ENCODE peak calls at places on chromosomes 6 and 20, in ten cellular contexts. K is cardiac muscle cell, H is neural progenitor cell, E is HCT116, R is SK-N-SH, S is keratinocyte, I is heart right ventricle, F is H9, N is astrocyte, B is sigmoid colon. C is an unnamed sample. For H3K9me3 and H3K4me1, the result is how much of the 10 kb centered on the place peaks cover.

GRCh38 chr6:108948252-108948651 is 100.0 kb downstream of the ARMC2 start:
- DNase-seq in K (no peak), H (no peak), E (no peak), R (peak), S (no peak), I (no peak), F (no peak), N (no peak), B (no peak), C (no peak)

GRCh38 chr6:32079566-32080290 is 29.4 kb downstream of the TNXB start:
- DNase-seq in K (no peak), H (no peak), E (no peak), R (no peak), S (no peak), I (no peak), F (no peak), N (no peak), B (no peak), C (no peak)

GRCh38 chr6:128731249-128732165 is 151.4 kb upstream of the LAMA2 start:
- DNase-seq in K (peak), H (peak), E (peak), R (peak), S (no peak), I (no peak), F (peak), N (peak), B (no peak), C (peak)

GRCh38 chr6:72616406-72617015 is 5.4 kb upstream of the KCNQ5 start:
- DNase-seq in K (peak), H (peak), E (no peak), R (peak), S (no peak), I (no peak), F (no peak), N (no peak), B (no peak), C (no peak)

GRCh38 chr6:113359155-113360140 is 497.7 kb upstream of the MARCKS start:
- DNase-seq in K (peak), H (no peak), E (no peak), R (peak), S (no peak), I (peak), F (no peak), N (peak), B (no peak), C (no peak)

GRCh38 chr6:106620931-106621672 is 8.2 kb downstream of the RTN4IP1 start:
- DNase-seq in K (no peak), H (no peak), E (no peak), R (no peak), S (no peak), I (no peak), F (no peak), N (peak), B (no peak), C (no peak)

GRCh38 chr20:61296629-61297019 is 44.6 kb downstream of the CDH4 start:
- DNase-seq in K (no peak), H (no peak), E (no peak), R (no peak), S (no peak), I (no peak), F (no peak), N (no peak), B (no peak), C (no peak)

GRCh38 chr6:127586372-127586771 is 9.4 kb downstream of the C6orf58 start:
- DNase-seq in K (no peak), H (peak), E (peak), R (no peak), S (no peak), I (no peak), F (peak), N (no peak), B (no peak), C (no peak)

GRCh38 chr6:20891161-20891560 is 356.9 kb downstream of the CDKAL1 start:
- DNase-seq in K (no peak), H (no peak), E (no peak), R (no peak), S (no peak), I (no peak), F (no peak), N (no peak), B (no peak), C (no peak)

GRCh38 chr6:72783035-72783434 is 161.2 kb downstream of the KCNQ5 start:
- DNase-seq in K (no peak), H (no peak), E (no peak), R (no peak), S (no peak), I (no peak), F (no peak), N (no peak), B (no peak), C (no peak)

GRCh38 chr20:16761305-16761829 is 13.2 kb downstream of the OTOR start:
- DNase-seq in K (peak), H (peak), E (peak), R (peak), S (peak), I (peak), F (peak), N (peak), B (no peak), C (peak)

GRCh38 chr20:24296477-24297380 is 172.7 kb upstream of the SYNDIG1 start:
- DNase-seq in K (no peak), H (no peak), E (no peak), R (no peak), S (no peak), I (no peak), F (no peak), N (no peak), B (no peak), C (no peak)

GRCh38 chr6:167337231-167337630 is 12.3 kb downstream of the TTLL2 start:
- DNase-seq in K (no peak), H (no peak), E (no peak), R (no peak), S (no peak), I (no peak), F (no peak), N (no peak), B (no peak), C (no peak)

GRCh38 chr6:52217761-52218160 is 26.5 kb downstream of the IL17F start:
- DNase-seq in K (no peak), H (no peak), E (no peak), R (no peak), S (no peak), I (no peak), F (no peak), N (no peak), B (no peak), C (no peak)

GRCh38 chr20:57895161-57895855 is 185.5 kb upstream of the PMEPA1 start:
- DNase-seq in K (no peak), H (no peak), E (no peak), R (no peak), S (no peak), I (no peak), F (no peak), N (no peak), B (peak), C (no peak)

GRCh38 chr6:16901777-16902176 is 140.5 kb upstream of the ATXN1 start:
- DNase-seq in K (no peak), H (no peak), E (no peak), R (peak), S (no peak), I (peak), F (no peak), N (peak), B (peak), C (no peak)

GRCh38 chr6:168956884-168957730 is 296.5 kb downstream of the THBS2 start:
- DNase-seq in K (peak), H (peak), E (peak), R (peak), S (peak), I (peak), F (peak), N (peak), B (peak), C (peak)

GRCh38 chr6:89944826-89945407 is 50.6 kb downstream of the GJA10 start:
- DNase-seq in K (no peak), H (no peak), E (peak), R (no peak), S (no peak), I (no peak), F (no peak), N (no peak), B (no peak), C (peak)

GRCh38 chr6:168095741-168096250 is 16.8 kb upstream of the FRMD1 start:
- DNase-seq in K (no peak), H (no peak), E (no peak), R (peak), S (no peak), I (no peak), F (no peak), N (no peak), B (no peak), C (no peak)

GRCh38 chr6:107320126-107320525 is 139.2 kb downstream of the PDSS2 start:
- DNase-seq in K (no peak), H (no peak), E (no peak), R (no peak), S (no peak), I (no peak), F (no peak), N (peak), B (no peak), C (no peak)

GRCh38 chr20:13526551-13526950 is 112.2 kb downstream of the TASP1 start:
- DNase-seq in K (no peak), H (no peak), E (no peak), R (no peak), S (no peak), I (no peak), F (no peak), N (no peak), B (no peak), C (no peak)

GRCh38 chr6:161414180-161414579 is 140.3 kb upstream of the AGPAT4 start:
- DNase-seq in K (no peak), H (no peak), E (no peak), R (peak), S (no peak), I (no peak), F (no peak), N (no peak), B (no peak), C (no peak)

GRCh38 chr6:68572525-68572924 is 62.6 kb upstream of the ADGRB3 start:
- DNase-seq in K (peak), H (peak), E (no peak), R (peak), S (no peak), I (no peak), F (peak), N (no peak), B (no peak), C (no peak)

GRCh38 chr6:31690231-31691077 is 9.6 kb upstream of the LY6G5C start:
- DNase-seq in K (no peak), H (no peak), E (no peak), R (no peak), S (no peak), I (no peak), F (no peak), N (no peak), B (no peak), C (no peak)

GRCh38 chr6:32244270-32244669 is 20.4 kb upstream of the NOTCH4 start:
- DNase-seq in K (no peak), H (no peak), E (no peak), R (no peak), S (no peak), I (no peak), F (no peak), N (no peak), B (peak), C (no peak)

GRCh38 chr20:51306081-51306480 is 236.4 kb downstream of the NFATC2 start:
- DNase-seq in K (no peak), H (no peak), E (no peak), R (no peak), S (no peak), I (no peak), F (peak), N (no peak), B (no peak), C (no peak)

GRCh38 chr6:90078513-90079289 is 184.4 kb downstream of the GJA10 start:
- DNase-seq in K (no peak), H (no peak), E (no peak), R (no peak), S (no peak), I (no peak), F (no peak), N (peak), B (no peak), C (no peak)

GRCh38 chr6:149867876-149868640 is 3.9 kb upstream of the LRP11 start:
- DNase-seq in K (no peak), H (peak), E (no peak), R (no peak), S (no peak), I (no peak), F (peak), N (no peak), B (no peak), C (no peak)

GRCh38 chr20:39909447-39909846 is 779.6 kb downstream of the MAFB start:
- DNase-seq in K (no peak), H (no peak), E (no peak), R (no peak), S (no peak), I (peak), F (no peak), N (no peak), B (peak), C (no peak)

GRCh38 chr20:50038574-50038991 is 55.8 kb downstream of the SNAI1 start:
- DNase-seq in K (no peak), H (peak), E (no peak), R (no peak), S (no peak), I (no peak), F (peak), N (no peak), B (no peak), C (no peak)

GRCh38 chr20:57622579-57623381 is 2.6 kb upstream of the ZBP1 start:
- DNase-seq in K (peak), H (peak), E (peak), R (peak), S (peak), I (peak), F (peak), N (peak), B (no peak), C (peak)

GRCh38 chr6:44264154-44265002 is 973 bp downstream of the NFKBIE start:
- DNase-seq in K (no peak), H (no peak), E (no peak), R (peak), S (no peak), I (no peak), F (no peak), N (no peak), B (no peak), C (no peak)

GRCh38 chr6:14732845-14733757 is 512.8 kb upstream of the JARID2 start:
- DNase-seq in K (no peak), H (no peak), E (peak), R (no peak), S (peak), I (no peak), F (peak), N (peak), B (no peak), C (no peak)

GRCh38 chr6:116405663-116406329 is 35.0 kb downstream of the DSE start:
- DNase-seq in K (peak), H (peak), E (peak), R (no peak), S (no peak), I (no peak), F (peak), N (peak), B (no peak), C (no peak)

GRCh38 chr20:56875803-56876202 is 246.7 kb downstream of the TFAP2C start:
- DNase-seq in K (no peak), H (no peak), E (no peak), R (no peak), S (no peak), I (no peak), F (no peak), N (no peak), B (no peak), C (no peak)

GRCh38 chr6:142014515-142014914 is 118.2 kb upstream of the GJE1 start:
- DNase-seq in K (no peak), H (no peak), E (peak), R (no peak), S (peak), I (no peak), F (no peak), N (peak), B (no peak), C (no peak)

GRCh38 chr6:30325150-30325872 is 1.4 kb upstream of the TRIM39 start:
- DNase-seq in K (no peak), H (peak), E (no peak), R (peak), S (no peak), I (no peak), F (no peak), N (peak), B (peak), C (peak)

DNA sequence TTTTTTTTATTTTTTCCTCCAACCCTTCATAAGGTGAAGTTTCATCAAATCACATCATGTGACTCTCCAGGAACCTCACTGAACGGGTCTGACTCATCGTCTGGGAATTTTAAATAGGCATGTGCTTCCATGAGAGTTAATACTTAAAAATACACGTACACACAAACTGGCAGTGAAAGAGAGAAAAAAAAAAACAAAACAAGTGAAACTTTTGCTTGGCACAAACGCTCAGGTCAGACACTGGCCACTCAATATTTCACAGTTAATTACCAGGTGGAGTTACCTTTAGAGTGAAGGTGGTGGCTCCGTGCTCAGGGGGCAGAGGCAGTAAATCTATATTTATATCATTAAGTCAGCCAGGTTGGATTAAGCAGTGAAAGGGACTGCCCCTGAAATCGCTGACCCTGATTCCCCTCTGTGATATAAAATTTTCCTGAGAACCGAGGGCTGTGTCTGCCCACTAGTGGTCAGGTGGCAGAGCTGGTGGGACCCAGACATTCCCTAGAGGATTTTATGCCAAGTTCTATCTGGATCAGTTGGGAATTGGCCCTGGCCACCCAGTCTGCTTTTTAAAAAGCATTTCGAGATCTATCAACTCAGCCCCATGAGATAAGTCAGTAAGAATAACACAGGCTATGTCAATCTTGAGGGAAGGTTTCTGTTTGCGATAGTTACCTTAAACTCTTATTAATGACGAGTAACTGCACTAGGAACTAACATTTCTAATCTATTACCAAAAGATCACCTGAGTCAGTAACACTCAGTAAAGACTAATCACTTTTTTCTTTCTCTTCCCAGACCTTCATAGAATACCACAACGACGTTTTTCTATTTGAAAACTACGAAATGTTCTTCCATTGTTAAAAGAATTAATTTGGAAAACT is 259.1 kb downstream of the HDGFL1 start:
- DNase-seq in K (peak), H (peak), E (peak), R (peak), S (peak), I (peak), F (peak), N (peak), B (no peak), C (no peak)
- H3K9me3 ChIP-seq in K (under half), H (under half), E (under half), R (under half), S (under half), I (under half), F (under half), N (under half), B (under half), C (under half)

GRCh38 chr6:118641042-118641441 is 10.3 kb downstream of the CEP85L start:
- DNase-seq in K (no peak), H (no peak), E (no peak), R (no peak), S (no peak), I (no peak), F (no peak), N (no peak), B (no peak), C (no peak)
- H3K4me1 ChIP-seq in K (under half), H (under half), E (under half), R (under half), S (under half), I (under half), F (under half), N (under half), B (under half), C (under half)

GRCh38 chr6:135149376-135149775 is 31.7 kb upstream of the MYB start:
- DNase-seq in K (no peak), H (no peak), E (no peak), R (no peak), S (no peak), I (no peak), F (no peak), N (no peak), B (no peak), C (no peak)
- H3K27ac ChIP-seq in K (no peak), H (no peak), E (no peak), R (no peak), S (no peak), I (no peak), F (no peak), N (no peak), B (no peak), C (no peak)

DNA sequence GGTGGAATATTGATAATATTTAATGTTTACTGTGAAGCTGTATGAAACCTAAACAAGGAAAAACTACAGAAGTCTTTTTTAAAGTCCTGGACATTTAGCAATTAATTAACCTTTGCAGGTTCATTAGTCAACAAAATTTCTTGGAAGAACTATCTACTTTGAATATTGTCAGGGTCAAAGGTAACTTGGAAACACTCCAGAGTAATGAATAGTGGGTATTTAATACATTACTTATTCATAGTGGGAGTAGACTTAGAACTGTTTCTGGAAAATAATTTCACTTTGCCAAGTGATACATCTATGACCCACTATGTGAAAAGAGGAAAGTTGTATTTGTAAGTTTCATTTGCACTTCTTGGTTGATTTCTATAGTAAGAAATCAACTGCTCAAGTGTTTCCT is 319.1 kb downstream of the TFAP2B start:
- DNase-seq in K (no peak), H (no peak), E (no peak), R (no peak), S (no peak), I (no peak), F (no peak), N (no peak), B (no peak), C (no peak)
- H3K9me3 ChIP-seq in K (under half), H (under half), E (under half), R (under half), S (under half), I (under half), F (under half), N (under half), B (under half), C (under half)